ENCODE peak calls at places on chromosomes 6 and 20, in seven cellular contexts. Z is tibial nerve, T is body of pancreas, H is ovary, D is uterus, V is heart left ventricle, G is adrenal gland. E is an unnamed sample.

GRCh38 chr6:159788276-159788675 is 1.1 kb downstream of the TCP1 start:
- DNase-seq in Z (no peak), T (no peak), H (no peak), D (no peak), V (no peak), G (no peak), E (no peak)

GRCh38 chr20:25188218-25188617 is 7.3 kb upstream of the ENTPD6 start:
- DNase-seq in Z (no peak), T (no peak), H (no peak), D (no peak), V (no peak), G (no peak), E (no peak)

GRCh38 chr20:17617212-17617867 is 47.5 kb downstream of the DSTN start:
- DNase-seq in Z (peak; percentile 68), T (peak; percentile 57), H (peak; percentile 51), D (peak; percentile 72), V (peak; percentile 73), G (no peak), E (peak; percentile 65)

GRCh38 chr6:133193396-133193795 is 47.8 kb upstream of the EYA4 start:
- DNase-seq in Z (no peak), T (no peak), H (no peak), D (no peak), V (no peak), G (no peak), E (no peak)

GRCh38 chr20:14284443-14284842 is 53.0 kb downstream of the FLRT3 start:
- DNase-seq in Z (no peak), T (no peak), H (no peak), D (no peak), V (no peak), G (no peak), E (no peak)

GRCh38 chr6:7532821-7533220 is 8.7 kb upstream of the DSP start:
- DNase-seq in Z (no peak), T (no peak), H (no peak), D (no peak), V (no peak), G (no peak), E (no peak)

GRCh38 chr6:21747441-21747840 is 153.9 kb downstream of the SOX4 start:
- DNase-seq in Z (no peak), T (no peak), H (no peak), D (no peak), V (no peak), G (no peak), E (no peak)

GRCh38 chr6:107618672-107619071 is 128.8 kb downstream of the SOBP start:
- DNase-seq in Z (no peak), T (no peak), H (no peak), D (no peak), V (no peak), G (no peak), E (no peak)

GRCh38 chr20:37394543-37395410 is 48.8 kb downstream of the SRC start:
- DNase-seq in Z (no peak), T (no peak), H (no peak), D (no peak), V (peak; percentile 48), G (no peak), E (no peak)

GRCh38 chr20:44457016-44457415 is 18.7 kb upstream of the TTPAL start:
- DNase-seq in Z (no peak), T (no peak), H (no peak), D (no peak), V (no peak), G (no peak), E (no peak)

DNA sequence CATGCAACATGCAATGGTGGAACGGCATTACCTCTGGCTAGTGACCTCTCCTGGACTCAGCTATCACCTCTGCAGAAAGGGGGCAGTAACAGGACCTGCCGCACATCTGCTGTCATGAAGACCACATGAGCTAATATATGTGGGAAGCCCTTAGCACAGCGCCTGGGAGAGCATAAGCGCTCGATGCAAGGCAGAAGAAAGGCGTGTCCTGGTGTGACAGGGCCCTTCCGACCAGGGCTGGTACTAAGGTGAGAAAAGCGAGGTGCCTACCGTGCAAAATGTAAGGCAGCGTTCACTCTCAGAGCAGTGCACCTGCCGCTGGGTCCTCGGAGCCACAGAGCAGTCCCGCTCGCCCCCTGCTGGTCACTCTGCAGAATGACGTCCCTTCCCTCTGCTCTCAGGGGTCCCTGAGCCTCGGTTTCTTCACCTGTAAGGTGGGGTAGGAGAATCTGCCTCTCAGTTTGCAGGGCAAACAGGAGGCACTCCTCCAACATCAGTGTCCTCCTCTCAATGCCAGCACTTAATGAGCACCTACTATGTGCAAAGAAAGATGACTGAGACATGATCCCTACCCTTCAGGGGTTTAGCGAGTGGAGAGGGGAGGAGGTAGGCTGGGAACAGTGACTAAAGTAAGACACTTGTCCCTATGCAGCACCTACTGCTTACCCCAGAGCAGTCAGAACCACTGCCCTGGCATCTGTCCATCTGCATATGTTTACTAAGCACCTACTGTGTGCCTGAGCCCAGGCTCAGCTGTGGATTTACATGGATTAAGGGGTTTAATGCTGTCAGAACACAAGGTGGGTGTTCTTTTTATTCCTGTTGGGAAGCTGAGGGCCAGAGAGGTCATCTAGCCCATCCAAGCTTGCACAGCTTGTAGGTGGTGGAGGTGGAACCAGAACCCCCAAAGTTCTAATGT is 41.1 kb upstream of the PTGIS start:
- DNase-seq in Z (no peak), T (peak; percentile 78), H (peak; percentile 62), D (peak; percentile 68), V (peak; percentile 84), G (peak; percentile 63), E (peak; percentile 80)
- H3K4me1 ChIP-seq in Z (no peaks in the 10 kb centered on the region), T (peaks cover 16% of the 10 kb centered on the region), H (peaks cover 10% of the 10 kb centered on the region), D (no peaks in the 10 kb centered on the region), V (peaks cover 32% of the 10 kb centered on the region), G (no peaks in the 10 kb centered on the region), E (peaks cover 57% of the 10 kb centered on the region)

DNA sequence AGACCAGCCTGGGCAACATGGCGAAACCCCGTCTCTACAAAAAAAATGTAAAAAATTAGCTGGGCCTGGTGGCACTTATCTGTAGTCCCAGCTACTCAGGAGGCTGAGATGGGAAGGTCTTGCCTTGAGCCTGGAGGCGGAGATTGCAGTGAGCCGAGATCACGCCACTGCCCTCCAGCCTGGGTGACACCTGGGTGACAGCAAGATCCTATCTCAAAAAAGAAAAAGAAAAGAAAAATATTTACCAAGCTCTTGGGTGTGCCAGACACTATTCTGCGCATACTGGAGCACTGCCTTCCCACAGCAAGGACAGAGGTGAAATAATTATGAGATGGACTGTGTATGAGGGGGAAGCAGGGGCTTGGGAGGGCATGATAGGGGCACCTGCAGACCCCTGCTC is 19.6 kb downstream of the POFUT1 start:
- DNase-seq in Z (no peak), T (no peak), H (no peak), D (no peak), V (no peak), G (no peak), E (peak; percentile 42)
- TF ChIP-seq POLR2A in Z (no peak), T (no peak), H (no peak), D (no peak), V (no peak), G (no peak), E (no peak)

GRCh38 chr6:111802720-111803119 is 70.5 kb downstream of the FYN start:
- DNase-seq in Z (no peak), T (no peak), H (no peak), D (no peak), V (no peak), G (no peak), E (no peak)
- H3K4me1 ChIP-seq in Z (no peaks in the 10 kb centered on the region), T (no peaks in the 10 kb centered on the region), H (peaks cover 10% of the 10 kb centered on the region), D (peaks cover 2% of the 10 kb centered on the region), V (peaks cover 61% of the 10 kb centered on the region), G (no peaks in the 10 kb centered on the region), E (peaks cover 70% of the 10 kb centered on the region)

DNA sequence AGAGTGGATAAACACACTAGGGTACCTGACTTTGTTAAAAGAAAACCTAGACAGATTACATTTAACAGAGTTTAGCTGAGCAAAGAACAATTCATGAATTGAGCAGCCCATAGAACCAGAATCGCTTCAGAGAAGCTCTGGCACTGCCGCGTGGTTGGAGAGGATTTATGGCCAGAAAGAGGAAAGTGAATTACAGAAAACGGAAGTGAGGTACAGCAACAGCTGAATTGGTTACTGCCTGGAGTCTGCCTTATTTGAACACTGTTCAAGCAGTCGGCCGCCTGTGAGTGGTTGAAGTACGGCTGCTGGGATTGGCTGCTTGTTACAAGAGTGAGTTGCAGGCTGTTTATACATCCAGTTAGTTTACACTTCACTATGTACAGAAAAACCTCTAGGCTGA is 253.8 kb upstream of the CDYL start:
- DNase-seq in Z (no peak), T (no peak), H (no peak), D (no peak), V (no peak), G (no peak), E (no peak)
- TF ChIP-seq POLR2A in Z (no peak), T (no peak), H (no peak), D (no peak), V (no peak), G (no peak), E (no peak)

DNA sequence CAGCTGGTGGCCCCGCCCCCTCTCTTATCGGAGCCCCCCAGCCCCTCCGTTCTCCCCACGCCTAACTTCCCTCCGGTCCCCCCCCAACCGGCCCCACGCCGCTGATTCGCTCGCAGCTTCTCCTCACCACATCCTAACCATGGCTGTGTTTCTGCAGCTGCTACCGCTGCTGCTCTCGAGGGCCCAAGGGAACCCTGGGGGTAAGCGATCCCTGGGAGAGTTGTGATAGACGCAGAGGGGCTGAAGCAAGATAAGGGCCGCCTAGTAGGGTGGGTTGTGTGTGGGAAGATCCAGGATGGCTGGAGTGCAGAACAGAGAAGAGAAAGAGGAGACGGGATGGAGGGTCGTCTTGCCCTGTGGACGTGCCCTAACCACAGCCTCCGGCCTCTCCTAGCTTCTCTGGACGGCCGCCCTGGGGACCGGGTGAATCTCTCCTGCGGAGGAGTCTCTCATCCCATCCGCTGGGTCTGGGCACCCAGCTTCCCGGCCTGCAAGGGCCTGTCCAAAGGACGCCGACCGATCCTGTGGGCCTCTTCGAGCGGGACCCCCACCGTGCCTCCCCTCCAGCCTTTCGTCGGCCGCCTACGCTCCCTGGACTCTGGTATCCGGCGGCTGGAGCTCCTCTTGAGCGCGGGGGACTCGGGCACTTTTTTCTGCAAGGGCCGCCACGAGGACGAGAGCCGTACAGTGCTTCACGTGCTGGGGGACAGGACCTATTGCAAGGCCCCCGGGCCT is at the start of gene MPIG6B:
- DNase-seq in Z (no peak), T (no peak), H (no peak), D (no peak), V (no peak), G (no peak), E (no peak)
- H3K4me1 ChIP-seq in Z (no peaks in the 10 kb centered on the region), T (peaks cover 11% of the 10 kb centered on the region), H (peaks cover 2% of the 10 kb centered on the region), D (peaks cover 5% of the 10 kb centered on the region), V (peaks cover 8% of the 10 kb centered on the region), G (no peaks in the 10 kb centered on the region), E (peaks cover 18% of the 10 kb centered on the region)

GRCh38 chr6:106511274-106512047 is 117.8 kb downstream of the RTN4IP1 start:
- DNase-seq in Z (no peak), T (peak; percentile 47), H (peak; percentile 36), D (peak; percentile 16), V (no peak), G (peak; percentile 25), E (peak; percentile 39)

GRCh38 chr6:106513813-106514212 is 115.5 kb downstream of the RTN4IP1 start:
- DNase-seq in Z (no peak), T (no peak), H (no peak), D (no peak), V (no peak), G (no peak), E (no peak)

GRCh38 chr6:106512958-106513480 is 116.3 kb downstream of the RTN4IP1 start:
- DNase-seq in Z (no peak), T (no peak), H (no peak), D (no peak), V (no peak), G (no peak), E (no peak)

GRCh38 chr6:106510090-106510970 is 119.0 kb downstream of the RTN4IP1 start:
- DNase-seq in Z (no peak), T (peak; percentile 67), H (peak; percentile 53), D (peak; percentile 42), V (peak; percentile 76), G (peak; percentile 28), E (peak; percentile 76)

GRCh38 chr6:106512048-106512957 is 117.0 kb downstream of the RTN4IP1 start:
- DNase-seq in Z (peak; percentile 33), T (peak; percentile 78), H (peak; percentile 62), D (peak; percentile 47), V (peak; percentile 89), G (peak; percentile 63), E (peak; percentile 84)
- TF ChIP-seq POLR2A in Z (no peak), T (peak; percentile 28), H (no peak), D (no peak), V (no peak), G (no peak), E (no peak)

E was measured in stomach.